ENCODE peak calls at places on chromosomes 1 and 21, in seven cellular contexts. L is omental fat pad, U is adrenal gland, A is heart left ventricle, W is nephron progenitor cell, P is GM20000, E is lower lobe of right lung. X is an unnamed sample.

GRCh38 chr21:20971296-20971921 is 26.8 kb upstream of the NCAM2 start:
- DNase-seq in U (no peak), A (no peak), P (peak; percentile 19), W (peak; percentile 47), E (no peak), L (no peak), X (peak; percentile 18)

GRCh38 chr1:72830606-72831390 is 548.5 kb upstream of the NEGR1 start:
- DNase-seq in E (no peak), A (no peak), U (no peak), P (no peak), W (peak; percentile 22), L (no peak), X (peak; percentile 78)

GRCh38 chr1:47782414-47783165 is 214.6 kb downstream of the TRABD2B start:
- DNase-seq in U (no peak), W (no peak), E (no peak), L (no peak), A (no peak), P (no peak), X (no peak)

GRCh38 chr1:225694151-225694603 is 41.3 kb upstream of the ENAH start:
- DNase-seq in U (peak; percentile 46), A (peak; percentile 41), L (no peak), E (no peak), P (no peak), W (no peak), X (peak; percentile 8)

GRCh38 chr1:7644906-7645750 is 126.0 kb upstream of the VAMP3 start:
- DNase-seq in A (peak; percentile 72), U (no peak), L (no peak), E (peak; percentile 82), P (no peak), W (no peak), X (no peak)

GRCh38 chr1:226066415-226067077 is 4.0 kb downstream of the H3-3A start:
- DNase-seq in A (no peak), E (no peak), P (no peak), U (no peak), L (no peak), W (no peak), X (no peak)

GRCh38 chr1:94792876-94793605 is 27.1 kb upstream of the SLC44A3 start:
- DNase-seq in A (no peak), L (no peak), W (no peak), E (no peak), P (no peak), U (no peak), X (no peak)

GRCh38 chr1:64923294-64923718 is 43.0 kb downstream of the JAK1 start:
- DNase-seq in U (no peak), W (no peak), E (no peak), P (peak; percentile 21), A (no peak), L (no peak), X (no peak)

GRCh38 chr1:12543747-12544146 is 74.3 kb downstream of the DHRS3 start:
- DNase-seq in P (no peak), L (no peak), U (no peak), E (no peak), W (no peak), A (no peak), X (no peak)

GRCh38 chr1:53981220-53981619 is 35.1 kb downstream of the LRRC42 start:
- DNase-seq in A (no peak), P (no peak), E (no peak), U (no peak), W (no peak), L (no peak), X (no peak)

GRCh38 chr1:154191990-154192450 is at the start of gene TPM3:
- DNase-seq in P (no peak), U (no peak), A (no peak), E (no peak), W (no peak), L (no peak), X (no peak)

GRCh38 chr1:194959795-194960194 is 1648.4 kb downstream of the KCNT2 start:
- DNase-seq in U (no peak), A (no peak), L (no peak), W (no peak), E (no peak), P (no peak), X (no peak)

GRCh38 chr1:66731462-66731861 is 20.8 kb upstream of the DYNLT5 start:
- DNase-seq in P (no peak), U (no peak), L (no peak), A (no peak), W (no peak), E (no peak), X (no peak)

GRCh38 chr1:66732407-66733166 is 19.7 kb upstream of the DYNLT5 start:
- DNase-seq in U (no peak), E (no peak), L (no peak), W (no peak), A (no peak), P (no peak), X (no peak)

GRCh38 chr1:66730462-66730861 is 21.8 kb upstream of the DYNLT5 start:
- DNase-seq in L (no peak), U (no peak), P (no peak), A (no peak), W (no peak), E (no peak), X (no peak)

GRCh38 chr1:66729130-66729922 is 22.9 kb upstream of the DYNLT5 start:
- DNase-seq in E (no peak), W (no peak), A (no peak), L (no peak), U (no peak), P (no peak), X (no peak)

GRCh38 chr1:66733348-66734017 is 18.8 kb upstream of the DYNLT5 start:
- DNase-seq in P (no peak), A (no peak), U (no peak), W (no peak), L (no peak), E (no peak), X (no peak)
- TF ChIP-seq CTCF in P (no peak), A (peak; percentile 10), U (no peak), W (no peak), L (no peak), E (peak; percentile 23), X (no peak)

GRCh38 chr1:6471086-6471841 is 5.3 kb upstream of the TNFRSF25 start:
- DNase-seq in L (no peak), W (no peak), U (no peak), A (no peak), P (no peak), E (peak; percentile 51), X (no peak)

GRCh38 chr1:6473974-6474814 is 8.2 kb upstream of the TNFRSF25 start:
- DNase-seq in W (no peak), E (peak; percentile 44), U (no peak), A (no peak), P (no peak), L (no peak), X (no peak)

GRCh38 chr1:6471969-6472368 is 6.0 kb upstream of the TNFRSF25 start:
- DNase-seq in U (no peak), P (no peak), L (no peak), W (no peak), A (no peak), E (peak; percentile 85), X (no peak)

GRCh38 chr1:6473156-6473555 is 7.2 kb upstream of the TNFRSF25 start:
- DNase-seq in P (no peak), U (no peak), A (no peak), L (no peak), E (no peak), W (no peak), X (no peak)

DNA sequence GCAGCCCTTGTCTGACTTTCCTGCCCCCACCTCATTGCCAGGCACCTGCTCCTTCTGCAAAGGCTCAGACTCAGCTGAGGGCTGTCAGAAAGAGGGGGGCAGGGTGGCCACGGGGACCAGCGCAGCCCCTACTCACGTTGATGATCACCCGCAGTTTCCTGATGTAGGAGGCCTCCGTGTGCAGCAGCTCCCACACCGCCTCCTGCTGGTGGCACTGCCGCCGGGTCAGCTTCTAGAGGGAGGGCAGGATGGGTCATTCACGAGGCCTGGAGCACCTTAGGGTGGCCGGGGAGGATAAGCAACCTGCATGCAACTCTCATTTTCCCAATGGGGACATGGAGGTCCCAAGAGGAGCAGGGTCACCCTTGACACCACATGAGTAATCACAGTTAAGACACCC is 6.4 kb upstream of the TNFRSF25 start:
- DNase-seq in P (no peak), E (no peak), L (no peak), W (no peak), A (no peak), U (no peak), X (no peak)
- TF ChIP-seq CTCF in P (peak; percentile 24), E (peak; percentile 14), L (no peak), W (no peak), A (peak; percentile 22), U (no peak), X (no peak)

GRCh38 chr1:162060314-162060713 is 9.2 kb upstream of the NOS1AP start:
- DNase-seq in W (no peak), A (no peak), P (no peak), U (no peak), L (no peak), E (no peak), X (no peak)

GRCh38 chr1:162059721-162060120 is 9.8 kb upstream of the NOS1AP start:
- DNase-seq in P (no peak), U (no peak), E (no peak), L (no peak), W (no peak), A (no peak), X (no peak)

GRCh38 chr1:162056568-162056967 is 12.9 kb upstream of the NOS1AP start:
- DNase-seq in A (no peak), L (no peak), P (no peak), W (no peak), E (no peak), U (no peak), X (no peak)

GRCh38 chr1:162056043-162056442 is 13.4 kb upstream of the NOS1AP start:
- DNase-seq in A (peak; percentile 56), U (peak; percentile 64), E (peak; percentile 61), P (peak; percentile 69), L (no peak), W (peak; percentile 70), X (peak; percentile 29)

DNA sequence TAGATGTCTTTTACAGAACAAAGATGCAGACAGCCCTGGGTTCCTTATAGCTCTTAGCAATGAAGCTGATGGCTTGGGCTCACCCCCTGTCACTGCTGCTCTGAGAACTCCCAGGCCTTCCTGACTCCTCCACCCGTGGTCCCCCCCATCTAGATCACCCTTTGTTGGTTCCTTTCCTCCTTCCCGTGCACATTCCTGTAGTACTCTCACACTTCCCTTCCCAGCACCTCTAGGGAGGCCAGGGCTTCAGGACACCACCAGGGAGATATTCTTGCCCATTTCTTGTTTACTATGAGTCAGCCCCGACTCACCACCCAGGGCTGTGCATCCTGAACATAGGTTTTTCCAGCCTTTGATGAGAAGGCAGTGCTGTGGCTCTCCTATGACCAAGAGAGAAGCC is 14.4 kb upstream of the NOS1AP start:
- DNase-seq in E (no peak), W (no peak), L (no peak), P (no peak), A (no peak), U (no peak), X (no peak)
- TF ChIP-seq CTCF in E (no peak), W (no peak), L (no peak), P (no peak), A (no peak), U (no peak), X (no peak)

DNA sequence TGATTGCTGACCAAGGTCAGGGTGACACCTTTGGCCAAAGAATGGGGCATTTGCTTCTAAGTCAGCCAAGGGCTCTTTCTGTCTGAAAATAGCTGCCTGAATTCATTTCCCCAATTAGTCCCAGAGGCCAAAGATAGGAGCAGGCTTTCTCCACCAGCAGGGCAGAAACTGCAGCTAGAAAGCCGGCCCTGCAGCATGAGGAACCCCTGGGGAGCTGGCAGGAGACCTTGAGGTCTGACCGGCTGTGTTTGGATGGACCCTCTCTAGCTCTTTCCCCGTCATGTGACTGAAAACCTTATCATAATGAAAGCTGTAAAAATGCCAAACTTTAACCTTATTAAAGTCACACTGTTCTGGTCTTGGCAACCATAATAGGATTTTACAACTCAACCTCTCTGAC is 93.4 kb downstream of the CD58 start:
- DNase-seq in P (no peak), U (no peak), L (no peak), W (no peak), A (peak; percentile 39), E (no peak), X (peak; percentile 36)
- TF ChIP-seq CTCF in P (no peak), U (no peak), L (no peak), W (no peak), A (no peak), E (no peak), X (no peak)

X was measured in lower leg skin.